ENCODE peak calls at places on chromosomes 6 and 20, in four cellular contexts. One of them, this sample, is unnamed.

GRCh38 chr6:14664616-14665315 is 547.2 kb downstream of the CD83 start:
- DNase-seq in A549: no peak
- DNase-seq in HepG2: no peak
- DNase-seq in K562: no peak
- DNase-seq in this sample: no peak

GRCh38 chr20:51533291-51534172 is 9.0 kb downstream of the NFATC2 start:
- DNase-seq in A549: no peak
- DNase-seq in HepG2: peak
- DNase-seq in K562: no peak
- DNase-seq in this sample: no peak

GRCh38 chr6:160138839-160139419 is 17.3 kb downstream of the SLC22A1 start:
- DNase-seq in A549: no peak
- DNase-seq in HepG2: no peak
- DNase-seq in K562: no peak
- DNase-seq in this sample: no peak

GRCh38 chr20:22617160-22617559 is 32.8 kb upstream of the FOXA2 start:
- DNase-seq in A549: peak
- DNase-seq in HepG2: peak
- DNase-seq in K562: peak
- DNase-seq in this sample: no peak

GRCh38 chr20:16526433-16527380 is 46.5 kb downstream of the KIF16B start:
- DNase-seq in A549: no peak
- DNase-seq in HepG2: no peak
- DNase-seq in K562: no peak
- DNase-seq in this sample: no peak

GRCh38 chr6:1348675-1349074 is 36.8 kb downstream of the FOXQ1 start:
- DNase-seq in A549: no peak
- DNase-seq in HepG2: no peak
- DNase-seq in K562: no peak
- DNase-seq in this sample: no peak

GRCh38 chr6:37547564-37548061 is 47.9 kb upstream of the CCDC167 start:
- DNase-seq in A549: no peak
- DNase-seq in HepG2: no peak
- DNase-seq in K562: no peak
- DNase-seq in this sample: no peak

GRCh38 chr20:36210561-36210960 is 25.7 kb upstream of the AAR2 start:
- DNase-seq in A549: no peak
- DNase-seq in HepG2: no peak
- DNase-seq in K562: no peak
- DNase-seq in this sample: no peak

GRCh38 chr6:6686748-6687601 is 98.5 kb downstream of the LY86 start:
- DNase-seq in A549: peak
- DNase-seq in HepG2: peak
- DNase-seq in K562: peak
- DNase-seq in this sample: peak

GRCh38 chr6:155523821-155524238 is 68.2 kb upstream of the NOX3 start:
- DNase-seq in A549: no peak
- DNase-seq in HepG2: no peak
- DNase-seq in K562: no peak
- DNase-seq in this sample: peak
- TF ChIP-seq HMGXB4 in A549: no peak
- TF ChIP-seq HMGXB4 in HepG2: no peak
- TF ChIP-seq HMGXB4 in K562: no peak
- TF ChIP-seq HMGXB4 in this sample: no peak

DNA sequence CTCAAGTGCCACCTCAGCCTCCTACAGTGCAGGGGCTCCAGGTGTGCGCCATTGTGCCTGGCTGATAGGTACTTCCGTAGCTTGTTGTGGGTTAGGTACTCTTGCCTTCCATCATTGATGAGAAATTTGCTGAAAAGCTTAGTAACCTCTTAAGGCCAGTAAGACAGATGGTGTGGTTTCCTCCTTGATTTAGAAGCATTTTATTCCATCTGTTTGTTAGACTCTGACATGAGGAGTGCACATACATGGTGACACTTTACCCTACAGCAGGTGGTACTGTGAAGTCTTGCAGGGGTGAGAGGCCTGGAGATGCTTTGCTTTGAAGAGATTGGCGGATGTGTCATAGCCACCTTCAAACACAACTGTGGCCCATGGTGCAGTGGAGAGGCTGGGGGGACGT is 14.8 kb upstream of the MTG2 start:
- DNase-seq in A549: no peak
- DNase-seq in HepG2: no peak
- DNase-seq in K562: no peak
- DNase-seq in this sample: no peak
- TF ChIP-seq HMGXB4 in A549: no peak
- TF ChIP-seq HMGXB4 in HepG2: no peak
- TF ChIP-seq HMGXB4 in K562: no peak
- TF ChIP-seq HMGXB4 in this sample: no peak

DNA sequence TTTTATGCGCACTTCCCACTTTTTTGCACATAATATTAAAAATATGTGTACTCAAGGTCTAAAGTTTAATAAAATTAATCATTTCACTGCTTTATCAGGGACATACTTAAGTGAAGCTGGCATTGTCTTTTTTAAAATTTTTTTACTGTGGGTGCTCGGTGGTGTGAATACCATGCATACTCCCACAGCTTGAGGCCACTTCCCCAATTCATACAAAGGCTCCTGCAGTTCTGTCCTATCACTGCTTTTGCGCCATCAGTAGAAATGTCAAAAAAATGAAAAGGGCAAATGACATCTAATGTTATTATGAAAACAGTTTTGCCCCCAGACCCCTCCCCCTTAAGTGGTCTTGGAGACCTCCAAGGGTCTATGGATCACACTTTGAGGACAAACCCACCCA is 464.1 kb upstream of the ARID1B start:
- DNase-seq in A549: no peak
- DNase-seq in HepG2: no peak
- DNase-seq in K562: no peak
- DNase-seq in this sample: no peak
- TF ChIP-seq HMGXB4 in A549: no peak
- TF ChIP-seq HMGXB4 in HepG2: no peak
- TF ChIP-seq HMGXB4 in K562: no peak
- TF ChIP-seq HMGXB4 in this sample: no peak

DNA sequence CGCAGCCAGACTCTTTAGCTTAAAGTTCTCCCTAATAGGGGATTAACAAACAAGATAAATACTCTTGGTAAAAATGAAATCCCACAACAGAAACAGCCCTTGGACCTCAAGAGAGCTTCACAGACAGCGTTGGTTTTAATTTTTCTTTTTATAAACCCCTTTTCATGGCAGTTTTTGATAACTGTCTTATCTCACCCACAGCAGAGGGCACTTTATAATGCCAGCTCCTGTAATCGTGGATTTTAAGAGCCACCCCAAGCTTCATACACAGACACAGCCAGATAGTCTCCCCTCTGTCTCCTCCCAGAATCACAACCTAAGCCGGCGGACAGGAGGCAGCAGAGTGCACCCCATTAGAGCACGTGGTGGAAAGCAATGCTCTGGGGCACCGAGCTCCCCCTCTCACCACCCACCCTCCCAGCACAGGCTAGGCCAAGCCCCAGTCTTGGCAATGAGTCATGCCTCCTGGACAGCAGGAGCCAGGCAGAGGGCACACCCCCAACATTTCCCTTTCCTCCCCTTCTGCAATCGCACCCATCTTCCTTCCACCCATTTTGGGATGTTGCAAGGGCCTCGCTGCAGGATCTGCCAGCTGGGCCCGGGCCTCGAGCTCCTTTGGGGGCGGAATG is 2.5 kb downstream of the JAG1 start:
- DNase-seq in A549: peak
- DNase-seq in HepG2: peak
- DNase-seq in K562: peak
- DNase-seq in this sample: peak
- TF ChIP-seq HMGXB4 in A549: no peak
- TF ChIP-seq HMGXB4 in HepG2: peak
- TF ChIP-seq HMGXB4 in K562: no peak
- TF ChIP-seq HMGXB4 in this sample: no peak

GRCh38 chr6:42278131-42278853 is 60.6 kb upstream of the MRPS10 start:
- DNase-seq in A549: no peak
- DNase-seq in HepG2: no peak
- DNase-seq in K562: no peak
- DNase-seq in this sample: no peak
- TF ChIP-seq HMGXB4 in A549: no peak
- TF ChIP-seq HMGXB4 in HepG2: no peak
- TF ChIP-seq HMGXB4 in K562: no peak
- TF ChIP-seq HMGXB4 in this sample: no peak

DNA sequence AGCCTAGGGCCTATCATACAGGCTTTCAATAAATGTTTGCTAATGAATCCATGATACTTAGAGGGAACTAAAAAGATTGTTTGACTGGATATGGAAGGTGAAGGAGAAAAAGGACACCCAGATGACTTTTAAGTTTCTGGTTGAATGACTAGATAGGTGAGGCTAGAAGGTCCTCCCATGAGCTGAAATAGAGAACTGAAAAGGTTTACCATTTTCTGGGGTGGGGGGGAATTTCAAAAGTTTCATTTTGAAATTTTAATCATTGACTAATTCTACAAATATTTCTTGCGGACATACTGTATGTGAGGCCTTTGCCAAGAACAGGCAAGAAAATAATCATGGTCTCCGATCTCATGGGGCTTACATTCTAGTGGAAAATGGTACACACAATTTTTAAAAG is 17.9 kb upstream of the ZBTB2 start:
- DNase-seq in A549: no peak
- DNase-seq in HepG2: no peak
- DNase-seq in K562: no peak
- DNase-seq in this sample: no peak
- TF ChIP-seq HMGXB4 in A549: no peak
- TF ChIP-seq HMGXB4 in HepG2: no peak
- TF ChIP-seq HMGXB4 in K562: no peak
- TF ChIP-seq HMGXB4 in this sample: no peak

This sample was measured in WTC11.